ENCODE peak calls at places on chromosome X, in six cellular contexts. R, E, J, N, L and X are unnamed samples.

GRCh38 chrX:131828482-131828881 is 194.6 kb upstream of the STK26 start:
- DNase-seq in R (no peak), E (no peak), J (peak; percentile 7), N (no peak), L (no peak), X (no peak)

GRCh38 chrX:10755477-10756334 is 135.3 kb upstream of the MID1 start:
- DNase-seq in R (no peak), E (no peak), J (peak; percentile 80), N (no peak), L (no peak), X (no peak)

GRCh38 chrX:104420907-104421306 is 145.1 kb upstream of the IL1RAPL2 start:
- DNase-seq in R (no peak), E (no peak), J (no peak), N (no peak), L (no peak), X (no peak)

GRCh38 chrX:153342762-153343558 is 9.0 kb downstream of the ZNF275 start:
- DNase-seq in R (no peak), E (no peak), J (no peak), N (no peak), L (no peak), X (no peak)

GRCh38 chrX:12370444-12371089 is 232.3 kb downstream of the FRMPD4 start:
- DNase-seq in R (no peak), E (no peak), J (no peak), N (no peak), L (no peak), X (no peak)

GRCh38 chrX:108735680-108736508 is 469 bp downstream of the IRS4 start:
- DNase-seq in R (no peak), E (no peak), J (peak; percentile 36), N (no peak), L (no peak), X (peak; percentile 21)

GRCh38 chrX:150038977-150039599 is 100.8 kb upstream of the EOLA2 start:
- DNase-seq in R (no peak), E (no peak), J (no peak), N (no peak), L (no peak), X (no peak)

GRCh38 chrX:130523460-130524394 is 121.9 kb downstream of the RBMX2 start:
- DNase-seq in R (no peak), E (no peak), J (peak; percentile 66), N (no peak), L (peak; percentile 59), X (no peak)

GRCh38 chrX:150363561-150364346 is 637 bp downstream of the MAMLD1 start:
- DNase-seq in R (no peak), E (no peak), J (peak; percentile 34), N (no peak), L (peak; percentile 62), X (peak; percentile 68)

GRCh38 chrX:130539721-130540321 is 138.0 kb downstream of the RBMX2 start:
- DNase-seq in R (no peak), E (peak; percentile 69), J (peak; percentile 75), N (no peak), L (peak; percentile 62), X (no peak)

GRCh38 chrX:149630681-149631292 is 805 bp downstream of the TMEM185A start:
- DNase-seq in R (no peak), E (no peak), J (no peak), N (no peak), L (no peak), X (no peak)

GRCh38 chrX:53095796-53096195 is 1.9 kb downstream of the KANTR start:
- DNase-seq in R (no peak), E (no peak), J (no peak), N (no peak), L (no peak), X (no peak)

GRCh38 chrX:129748265-129748664 is 9.5 kb downstream of the XPNPEP2 start:
- DNase-seq in R (no peak), E (no peak), J (no peak), N (no peak), L (no peak), X (no peak)

GRCh38 chrX:12814434-12814833 is 23.2 kb downstream of the PRPS2 start:
- DNase-seq in R (no peak), E (peak; percentile 60), J (peak; percentile 28), N (no peak), L (no peak), X (no peak)

GRCh38 chrX:70421618-70422017 is 1.5 kb upstream of the GDPD2 start:
- DNase-seq in R (no peak), E (no peak), J (no peak), N (no peak), L (no peak), X (no peak)

GRCh38 chrX:70423937-70424336 is 823 bp downstream of the GDPD2 start:
- DNase-seq in R (no peak), E (no peak), J (no peak), N (no peak), L (no peak), X (no peak)

GRCh38 chrX:70426286-70427278 is 3.5 kb downstream of the GDPD2 start:
- DNase-seq in R (no peak), E (no peak), J (no peak), N (no peak), L (no peak), X (no peak)

GRCh38 chrX:70424801-70425200 is 1.7 kb downstream of the GDPD2 start:
- DNase-seq in R (no peak), E (no peak), J (no peak), N (no peak), L (no peak), X (no peak)

DNA sequence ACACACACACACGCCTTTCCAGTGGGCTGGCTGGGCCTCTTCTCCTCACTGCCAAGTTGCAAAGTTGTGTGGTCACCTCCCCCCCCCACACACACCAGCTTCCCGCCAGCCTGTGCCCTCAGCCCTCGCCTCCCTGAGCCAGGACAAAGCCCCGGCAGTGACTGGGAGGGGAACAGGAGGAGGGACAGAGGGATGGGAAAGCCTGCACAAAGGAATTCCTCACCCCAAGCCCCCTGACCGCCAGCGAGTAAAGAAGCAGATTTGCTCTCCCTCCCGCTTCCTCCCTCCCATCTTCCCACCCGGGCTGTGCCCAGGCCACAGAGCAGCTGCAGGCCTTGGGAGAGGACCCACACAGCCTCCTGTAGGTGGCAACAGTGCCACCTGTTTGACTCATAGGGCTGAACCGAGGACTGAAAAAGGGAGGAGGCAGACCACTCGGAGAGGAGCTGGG is at the start of gene GDPD2:
- DNase-seq in R (no peak), E (no peak), J (peak; percentile 52), N (no peak), L (no peak), X (no peak)
- H3K4me3 ChIP-seq in R (no peak within 1 kb of the TSS), E (no peak within 1 kb of the TSS), J (no peak within 1 kb of the TSS), N (no peak within 1 kb of the TSS), L (no peak within 1 kb of the TSS), X (no peak within 1 kb of the TSS)

DNA sequence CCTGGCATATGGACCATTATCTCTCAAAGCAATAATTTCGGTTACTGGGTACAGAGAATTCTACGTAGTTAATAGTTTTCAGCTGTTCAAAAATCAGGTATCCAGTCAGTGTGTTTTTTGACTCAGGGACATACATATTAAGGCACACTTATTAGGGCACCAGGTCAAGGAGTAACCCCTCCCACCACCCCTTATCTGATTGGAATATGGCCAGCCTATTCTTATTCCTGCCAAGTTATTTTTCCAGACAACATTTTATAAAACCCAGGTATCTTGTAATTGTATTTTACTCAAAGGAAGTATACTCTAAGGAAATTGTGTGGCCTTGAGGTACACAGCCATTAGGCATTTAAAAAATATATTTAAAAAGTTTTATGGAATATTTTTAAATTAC is 4.3 kb downstream of the ZFX start:
- DNase-seq in R (no peak), E (no peak), J (no peak), N (no peak), L (no peak), X (no peak)
- H3K4me1 ChIP-seq in R (peaks cover 15% of the 10 kb centered on the region), E (peaks cover 13% of the 10 kb centered on the region), J (peaks cover 35% of the 10 kb centered on the region), N (peaks cover 65% of the 10 kb centered on the region), L (no peaks in the 10 kb centered on the region), X (peaks cover 34% of the 10 kb centered on the region)

GRCh38 chrX:119359618-119360382 is 39.3 kb upstream of the SLC25A43 start:
- DNase-seq in R (no peak), E (no peak), J (no peak), N (no peak), L (no peak), X (no peak)

GRCh38 chrX:119363391-119363790 is 35.7 kb upstream of the SLC25A43 start:
- DNase-seq in R (no peak), E (no peak), J (no peak), N (no peak), L (no peak), X (no peak)
- H3K9me3 ChIP-seq in R (no peaks in the 10 kb centered on the region), E (no peaks in the 10 kb centered on the region), J (no peaks in the 10 kb centered on the region), N (no peaks in the 10 kb centered on the region), L (no peaks in the 10 kb centered on the region), X (no peaks in the 10 kb centered on the region)

DNA sequence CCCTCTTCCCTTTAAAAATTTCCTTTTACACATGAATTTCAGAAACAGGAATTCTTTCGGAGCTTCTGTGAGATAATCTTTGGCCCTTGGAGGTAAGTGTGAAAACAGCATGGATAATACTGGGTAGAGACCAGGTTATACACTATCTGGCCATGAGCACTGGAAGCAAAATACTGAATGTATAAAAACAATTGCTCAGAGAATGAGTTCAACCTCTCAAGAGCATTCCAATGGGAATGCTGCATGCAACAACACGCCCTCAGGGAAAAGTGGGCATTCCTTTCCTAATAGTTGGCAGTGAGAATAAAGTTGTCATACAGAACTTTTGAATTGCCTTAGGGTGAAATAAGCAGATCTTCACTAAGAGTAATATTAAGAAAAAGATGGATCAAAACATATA is 574.8 kb upstream of the DIPK2B start:
- DNase-seq in R (no peak), E (no peak), J (no peak), N (no peak), L (no peak), X (no peak)
- H3K4me3 ChIP-seq in R (no peak overlapping the region), E (no peak overlapping the region), J (no peak overlapping the region), N (no peak overlapping the region), L (no peak overlapping the region), X (no peak overlapping the region)

DNA sequence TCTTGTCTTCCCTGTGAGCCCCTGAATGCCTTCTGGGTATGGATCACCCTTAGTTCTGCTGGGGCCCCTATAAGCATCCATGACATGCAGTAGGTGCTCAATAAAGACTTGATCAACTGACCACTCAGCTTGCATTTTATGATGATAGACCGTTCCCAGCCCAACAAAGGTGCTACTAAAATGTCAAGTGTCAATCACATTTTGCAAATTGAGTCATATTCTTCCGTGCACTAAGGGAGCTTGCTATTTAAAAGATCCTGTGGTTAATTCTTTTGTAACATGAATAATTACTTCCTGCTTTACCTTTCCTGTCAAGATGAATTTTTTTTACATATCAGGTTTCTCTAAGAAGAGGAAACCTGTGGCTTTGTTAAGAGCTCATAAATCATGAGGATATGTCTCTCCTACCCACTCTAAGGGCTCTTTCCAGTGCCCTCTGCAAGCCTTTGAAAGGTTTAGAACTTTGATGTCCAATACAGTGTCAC is 47.6 kb downstream of the SH3KBP1 start:
- DNase-seq in R (no peak), E (peak; percentile 68), J (no peak), N (no peak), L (no peak), X (no peak)
- H3K4me1 ChIP-seq in R (peaks cover 9% of the 10 kb centered on the region), E (peaks cover 21% of the 10 kb centered on the region), J (no peaks in the 10 kb centered on the region), N (no peaks in the 10 kb centered on the region), L (no peaks in the 10 kb centered on the region), X (no peaks in the 10 kb centered on the region)

GRCh38 chrX:55663584-55663983 is 40.4 kb downstream of the FOXR2 start:
- DNase-seq in R (no peak), E (no peak), J (no peak), N (no peak), L (no peak), X (no peak)
- H3K9me3 ChIP-seq in R (no peaks in the 10 kb centered on the region), E (no peaks in the 10 kb centered on the region), J (no peaks in the 10 kb centered on the region), N (no peaks in the 10 kb centered on the region), L (no peaks in the 10 kb centered on the region), X (no peaks in the 10 kb centered on the region)